ENCODE peak calls at places on chromosomes 2 and 18, in five cellular contexts. One of them, this sample, is unnamed.

GRCh38 chr2:203993011-203993410 is 56.4 kb downstream of the ICOS start:
- DNase-seq in endothelial cell: no peak
- DNase-seq in HepG2: no peak
- DNase-seq in AML-193: no peak
- DNase-seq in lower lobe of right lung: no peak
- DNase-seq in this sample: no peak

GRCh38 chr2:11344342-11344955 is at the start of gene ROCK2:
- DNase-seq in endothelial cell: peak; percentile 93
- DNase-seq in HepG2: peak; percentile 88
- DNase-seq in AML-193: peak; percentile 79
- DNase-seq in lower lobe of right lung: peak; percentile 91
- DNase-seq in this sample: peak; percentile 96

GRCh38 chr2:237182422-237183123 is 96.9 kb downstream of the COPS8 start:
- DNase-seq in endothelial cell: no peak
- DNase-seq in HepG2: no peak
- DNase-seq in AML-193: no peak
- DNase-seq in lower lobe of right lung: no peak
- DNase-seq in this sample: no peak

GRCh38 chr18:47557160-47557559 is 305.7 kb upstream of the SKOR2 start:
- DNase-seq in endothelial cell: no peak
- DNase-seq in HepG2: no peak
- DNase-seq in AML-193: no peak
- DNase-seq in lower lobe of right lung: no peak
- DNase-seq in this sample: no peak

GRCh38 chr18:43680096-43680495 is 402.8 kb upstream of the SYT4 start:
- DNase-seq in endothelial cell: no peak
- DNase-seq in HepG2: no peak
- DNase-seq in AML-193: no peak
- DNase-seq in lower lobe of right lung: no peak
- DNase-seq in this sample: no peak

GRCh38 chr2:209113030-209113429 is 310.8 kb upstream of the MAP2 start:
- DNase-seq in endothelial cell: no peak
- DNase-seq in HepG2: no peak
- DNase-seq in AML-193: no peak
- DNase-seq in lower lobe of right lung: no peak
- DNase-seq in this sample: no peak

GRCh38 chr2:232249096-232249495 is 129.5 kb upstream of the ALPP start:
- DNase-seq in endothelial cell: no peak
- DNase-seq in HepG2: no peak
- DNase-seq in AML-193: no peak
- DNase-seq in lower lobe of right lung: no peak
- DNase-seq in this sample: no peak

GRCh38 chr2:127604986-127605385 is 41.0 kb upstream of the GPR17 start:
- DNase-seq in endothelial cell: no peak
- DNase-seq in HepG2: no peak
- DNase-seq in AML-193: no peak
- DNase-seq in lower lobe of right lung: no peak
- DNase-seq in this sample: no peak

GRCh38 chr2:46268986-46269385 is 28.2 kb upstream of the EPAS1 start:
- DNase-seq in endothelial cell: no peak
- DNase-seq in HepG2: no peak
- DNase-seq in AML-193: no peak
- DNase-seq in lower lobe of right lung: no peak
- DNase-seq in this sample: no peak

GRCh38 chr18:8260847-8261246 is 348.4 kb upstream of the RAB12 start:
- DNase-seq in endothelial cell: no peak
- DNase-seq in HepG2: no peak
- DNase-seq in AML-193: no peak
- DNase-seq in lower lobe of right lung: no peak
- DNase-seq in this sample: no peak

GRCh38 chr2:110125292-110125691 is 9.7 kb upstream of the MALL start:
- DNase-seq in endothelial cell: no peak
- DNase-seq in HepG2: no peak
- DNase-seq in AML-193: no peak
- DNase-seq in lower lobe of right lung: no peak
- DNase-seq in this sample: no peak

GRCh38 chr2:165898381-165898780 is 55.2 kb downstream of the TTC21B start:
- DNase-seq in endothelial cell: no peak
- DNase-seq in HepG2: no peak
- DNase-seq in AML-193: peak; percentile 51
- DNase-seq in lower lobe of right lung: no peak
- DNase-seq in this sample: no peak

This sample was measured in kidney.